ENCODE peak calls at places on chromosomes 5 and 9, in six cellular contexts. N is skeletal muscle cell; R is ecto neural progenitor cell; O is HS-5; I is NCI-H345; B is CD8-positive, alpha-beta T cell. S is an unnamed sample.

GRCh38 chr9:35812025-35812602 is at the start of gene SPAG8:
- DNase-seq in N (peak; percentile 89), R (peak; percentile 93), O (peak; percentile 70), I (peak; percentile 98), B (peak; percentile 94), S (peak; percentile 87)

GRCh38 chr9:137241490-137242328 is 622 bp downstream of the TUBB4B start:
- DNase-seq in N (no peak), R (no peak), O (no peak), I (peak; percentile 41), B (peak; percentile 79), S (no peak)

GRCh38 chr5:122180146-122180712 is 50.9 kb downstream of the ZNF474 start:
- DNase-seq in N (no peak), R (no peak), O (no peak), I (no peak), B (no peak), S (no peak)

GRCh38 chr5:45686620-45687019 is 9.6 kb downstream of the HCN1 start:
- DNase-seq in N (no peak), R (no peak), O (no peak), I (no peak), B (no peak), S (no peak)

GRCh38 chr9:95037789-95038521 is 279.6 kb downstream of the FANCC start:
- DNase-seq in N (no peak), R (no peak), O (no peak), I (no peak), B (no peak), S (no peak)

GRCh38 chr5:87164409-87164808 is 103.3 kb upstream of the RASA1 start:
- DNase-seq in N (no peak), R (no peak), O (no peak), I (no peak), B (no peak), S (no peak)

GRCh38 chr5:104815212-104815611 is 1252.6 kb upstream of the NUDT12 start:
- DNase-seq in N (no peak), R (no peak), O (no peak), I (no peak), B (no peak), S (no peak)

GRCh38 chr9:103789686-103790085 is 304.4 kb upstream of the SMC2 start:
- DNase-seq in N (no peak), R (no peak), O (no peak), I (no peak), B (no peak), S (peak; percentile 39)

GRCh38 chr9:132875159-132875558 is 2.9 kb downstream of the AK8 start:
- DNase-seq in N (no peak), R (no peak), O (no peak), I (no peak), B (no peak), S (no peak)

GRCh38 chr5:179776413-179776938 is 17.3 kb upstream of the LTC4S start:
- DNase-seq in N (no peak), R (no peak), O (no peak), I (no peak), B (no peak), S (no peak)

GRCh38 chr9:17402309-17402708 is 176.6 kb upstream of the SH3GL2 start:
- DNase-seq in N (no peak), R (no peak), O (no peak), I (no peak), B (no peak), S (no peak)

GRCh38 chr9:129983891-129984290 is 59.1 kb downstream of the FNBP1 start:
- DNase-seq in N (no peak), R (no peak), O (no peak), I (no peak), B (no peak), S (no peak)

GRCh38 chr9:134634190-134634589 is 7.4 kb upstream of the COL5A1 start:
- DNase-seq in N (no peak), R (no peak), O (no peak), I (no peak), B (no peak), S (no peak)

GRCh38 chr5:41368158-41368557 is 142.2 kb downstream of the PLCXD3 start:
- DNase-seq in N (no peak), R (no peak), O (no peak), I (no peak), B (no peak), S (no peak)

GRCh38 chr5:151498395-151499155 is 51.2 kb downstream of the SLC36A1 start:
- DNase-seq in N (no peak), R (no peak), O (no peak), I (no peak), B (no peak), S (no peak)

GRCh38 chr5:172902497-172903472 is 56.4 kb upstream of the RPL26L1 start:
- DNase-seq in N (peak; percentile 87), R (peak; percentile 69), O (no peak), I (no peak), B (no peak), S (peak; percentile 98)

GRCh38 chr5:132639706-132640130 is 18.3 kb upstream of the IL13 start:
- DNase-seq in N (no peak), R (no peak), O (no peak), I (no peak), B (no peak), S (no peak)

GRCh38 chr5:149641000-149641576 is 59.8 kb downstream of the ARHGEF37 start:
- DNase-seq in N (no peak), R (no peak), O (no peak), I (no peak), B (no peak), S (no peak)

GRCh38 chr9:18905033-18905882 is 127.8 kb downstream of the SAXO1 start:
- DNase-seq in N (peak; percentile 50), R (no peak), O (peak; percentile 80), I (no peak), B (no peak), S (peak; percentile 91)

GRCh38 chr5:64147849-64148441 is 17.7 kb upstream of the RNF180 start:
- DNase-seq in N (peak; percentile 5), R (peak; percentile 73), O (peak; percentile 30), I (peak; percentile 19), B (no peak), S (no peak)

GRCh38 chr5:97231025-97231636 is 48.1 kb upstream of the RIOK2 start:
- DNase-seq in N (peak; percentile 52), R (no peak), O (peak; percentile 55), I (peak; percentile 67), B (no peak), S (peak; percentile 11)

GRCh38 chr5:119070578-119070827 is 384 bp upstream of the DMXL1 start:
- DNase-seq in N (no peak), R (no peak), O (no peak), I (no peak), B (no peak), S (no peak)

GRCh38 chr9:132451276-132451675 is 41.3 kb downstream of the CFAP77 start:
- DNase-seq in N (no peak), R (no peak), O (no peak), I (no peak), B (no peak), S (no peak)

GRCh38 chr5:42586625-42587024 is 163.4 kb downstream of the GHR start:
- DNase-seq in N (no peak), R (no peak), O (no peak), I (no peak), B (no peak), S (no peak)

GRCh38 chr9:82031538-82032280 is 43.1 kb downstream of the SPATA31D1 start:
- DNase-seq in N (peak; percentile 73), R (no peak), O (peak; percentile 33), I (no peak), B (no peak), S (peak; percentile 48)

GRCh38 chr5:134227259-134227658 is 1.4 kb upstream of the PPP2CA start:
- DNase-seq in N (no peak), R (peak; percentile 63), O (no peak), I (no peak), B (no peak), S (no peak)

GRCh38 chr9:76036762-76037161 is 146.3 kb downstream of the PCSK5 start:
- DNase-seq in N (no peak), R (no peak), O (no peak), I (no peak), B (no peak), S (no peak)

GRCh38 chr5:27702339-27702820 is 664.0 kb upstream of the CDH9 start:
- DNase-seq in N (peak; percentile 42), R (peak; percentile 48), O (peak; percentile 84), I (peak; percentile 16), B (no peak), S (peak; percentile 91)

GRCh38 chr9:89635007-89635742 is 30.4 kb downstream of the GADD45G start:
- DNase-seq in N (peak; percentile 3), R (no peak), O (peak; percentile 48), I (peak; percentile 79), B (no peak), S (peak; percentile 38)

GRCh38 chr9:38421498-38422211 is 2.6 kb downstream of the IGFBPL1 start:
- DNase-seq in N (no peak), R (no peak), O (no peak), I (peak; percentile 74), B (no peak), S (no peak)

GRCh38 chr9:18384066-18384465 is 89.9 kb upstream of the ADAMTSL1 start:
- DNase-seq in N (no peak), R (no peak), O (no peak), I (no peak), B (no peak), S (no peak)

GRCh38 chr9:649128-650074 is 192.1 kb upstream of the DMRT1 start:
- DNase-seq in N (no peak), R (no peak), O (no peak), I (no peak), B (no peak), S (peak; percentile 11)

GRCh38 chr9:125648294-125648693 is 58.7 kb downstream of the MAPKAP1 start:
- DNase-seq in N (no peak), R (no peak), O (no peak), I (no peak), B (no peak), S (no peak)

GRCh38 chr5:163269624-163270023 is 167.8 kb upstream of the CCNG1 start:
- DNase-seq in N (no peak), R (no peak), O (no peak), I (no peak), B (no peak), S (no peak)

GRCh38 chr9:34446468-34446891 is 11.9 kb downstream of the FAM219A start:
- DNase-seq in N (no peak), R (no peak), O (no peak), I (no peak), B (no peak), S (no peak)

GRCh38 chr9:101026824-101027223 is 1.7 kb upstream of the PLPPR1 start:
- DNase-seq in N (no peak), R (no peak), O (no peak), I (peak; percentile 91), B (no peak), S (no peak)

GRCh38 chr9:5633243-5633642 is 4.3 kb downstream of the RIC1 start:
- DNase-seq in N (no peak), R (no peak), O (no peak), I (no peak), B (no peak), S (peak; percentile 68)

S was measured in RCC 7860.